ENCODE peak calls at places on chromosome 18, in six cellular contexts. A is SK-N-SH, S is GM12878, N is tibial nerve, Y is ovary, T is A549. V is an unnamed sample.

GRCh38 chr18:79630266-79631095 is 49.1 kb upstream of the CTDP1 start:
- DNase-seq in A (no peak), S (no peak), Y (peak; percentile 8), T (no peak), N (no peak), V (peak; percentile 10)

GRCh38 chr18:22223263-22223960 is 54.0 kb downstream of the GATA6 start:
- DNase-seq in A (no peak), S (no peak), T (peak; percentile 71), Y (peak; percentile 42), N (peak; percentile 42), V (peak; percentile 80)

GRCh38 chr18:36636237-36636792 is 192.5 kb downstream of the TPGS2 start:
- DNase-seq in S (peak; percentile 50), N (no peak), Y (no peak), A (peak; percentile 42), T (no peak), V (no peak)

GRCh38 chr18:62584241-62585120 is 61.7 kb downstream of the ZCCHC2 start:
- DNase-seq in N (peak; percentile 94), T (peak; percentile 80), Y (peak; percentile 88), S (peak; percentile 61), A (peak; percentile 88), V (peak; percentile 83)

GRCh38 chr18:26417190-26417589 is 131.2 kb downstream of the KCTD1 start:
- DNase-seq in T (no peak), Y (no peak), A (no peak), S (no peak), N (no peak), V (no peak)

GRCh38 chr18:23307567-23308295 is 145.4 kb upstream of the RIOK3 start:
- DNase-seq in S (peak; percentile 39), N (no peak), Y (no peak), T (no peak), A (no peak), V (no peak)

GRCh38 chr18:35386600-35387366 is 9.6 kb upstream of the ZNF396 start:
- DNase-seq in Y (no peak), S (no peak), T (peak; percentile 59), N (peak; percentile 65), A (peak; percentile 68), V (peak; percentile 72)

GRCh38 chr18:63284861-63285260 is 34.7 kb downstream of the BCL2 start:
- DNase-seq in S (no peak), A (no peak), N (no peak), T (no peak), Y (no peak), V (no peak)

GRCh38 chr18:274313-274712 is 6.5 kb upstream of the THOC1 start:
- DNase-seq in Y (no peak), T (no peak), A (no peak), N (no peak), S (no peak), V (no peak)

GRCh38 chr18:63309422-63309821 is 10.1 kb downstream of the BCL2 start:
- DNase-seq in A (no peak), S (no peak), T (no peak), Y (no peak), N (no peak), V (no peak)

GRCh38 chr18:62357079-62357719 is 32.1 kb downstream of the TNFRSF11A start:
- DNase-seq in A (no peak), S (no peak), Y (no peak), N (no peak), T (no peak), V (no peak)

GRCh38 chr18:68033466-68033865 is 516.9 kb upstream of the DSEL start:
- DNase-seq in A (no peak), S (no peak), Y (no peak), N (no peak), T (no peak), V (no peak)

GRCh38 chr18:76620326-76620813 is 125.3 kb upstream of the ZNF516 start:
- DNase-seq in Y (peak; percentile 82), N (peak; percentile 76), S (peak; percentile 9), T (no peak), A (no peak), V (peak; percentile 63)

GRCh38 chr18:9734189-9734588 is 26.1 kb downstream of the RAB31 start:
- DNase-seq in Y (no peak), N (no peak), T (no peak), S (no peak), A (no peak), V (no peak)

GRCh38 chr18:61893304-61893970 is 630 bp upstream of the RNF152 start:
- DNase-seq in Y (peak; percentile 73), A (peak; percentile 94), N (no peak), T (peak; percentile 13), S (no peak), V (peak; percentile 52)

GRCh38 chr18:71442830-71443229 is 1101.3 kb downstream of the CBLN2 start:
- DNase-seq in A (no peak), Y (no peak), S (no peak), N (no peak), T (no peak), V (no peak)

GRCh38 chr18:3985664-3986063 is 469.4 kb downstream of the DLGAP1 start:
- DNase-seq in A (no peak), T (no peak), S (no peak), N (no peak), Y (no peak), V (no peak)

GRCh38 chr18:5464241-5464640 is 79.6 kb downstream of the EPB41L3 start:
- DNase-seq in T (no peak), A (no peak), Y (no peak), S (no peak), N (no peak), V (no peak)

GRCh38 chr18:38923136-38923535 is 1357.5 kb upstream of the CELF4 start:
- DNase-seq in A (no peak), N (no peak), Y (no peak), T (no peak), S (no peak), V (no peak)

GRCh38 chr18:39198376-39198775 is 1632.8 kb upstream of the CELF4 start:
- DNase-seq in T (no peak), A (no peak), Y (no peak), N (no peak), S (no peak), V (no peak)

GRCh38 chr18:9173770-9174233 is 37.2 kb downstream of the ANKRD12 start:
- DNase-seq in N (no peak), Y (no peak), A (no peak), S (no peak), T (no peak), V (no peak)

GRCh38 chr18:47163241-47163640 is 12.9 kb downstream of the IER3IP1 start:
- DNase-seq in S (no peak), T (no peak), A (no peak), Y (no peak), N (no peak), V (no peak)

GRCh38 chr18:3525870-3526420 is 76.0 kb downstream of the TGIF1 start:
- DNase-seq in N (no peak), Y (no peak), T (no peak), S (peak; percentile 65), A (no peak), V (no peak)

GRCh38 chr18:5546660-5547059 is 2.9 kb upstream of the EPB41L3 start:
- DNase-seq in N (peak; percentile 51), Y (no peak), S (no peak), A (peak; percentile 33), T (no peak), V (no peak)

DNA sequence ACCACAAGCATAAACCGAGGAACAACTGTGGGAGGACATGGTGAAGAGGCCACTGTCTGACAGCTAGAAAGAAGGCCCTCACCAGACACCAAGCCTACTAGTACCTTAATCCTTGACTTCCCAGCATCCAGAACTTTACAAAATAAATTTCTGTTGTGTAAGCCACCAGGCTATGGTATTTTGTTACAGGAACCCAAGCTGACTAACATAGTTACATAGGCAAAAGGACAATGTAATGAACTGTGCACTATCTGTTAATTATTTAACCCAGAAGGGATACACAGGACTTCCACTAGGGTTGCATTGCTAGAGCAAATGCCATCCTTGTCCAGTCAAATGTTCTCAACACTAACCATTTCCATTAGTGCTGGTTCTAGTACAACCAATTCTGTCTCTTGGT is 47.7 kb upstream of the DOK6 start:
- DNase-seq in Y (no peak), A (no peak), S (no peak), T (no peak), N (no peak), V (no peak)
- TF ChIP-seq EP300 in Y (no peak), A (no peak), S (no peak), T (no peak), N (no peak), V (no peak)

GRCh38 chr18:59357928-59358327 is 1.1 kb downstream of the LMAN1 start:
- DNase-seq in N (no peak), Y (no peak), A (peak; percentile 8), T (no peak), S (no peak), V (no peak)

GRCh38 chr18:59353079-59353680 is 5.9 kb downstream of the LMAN1 start:
- DNase-seq in S (no peak), Y (no peak), A (peak; percentile 5), N (no peak), T (no peak), V (no peak)

GRCh38 chr18:59359576-59359952 is 499 bp upstream of the LMAN1 start:
- DNase-seq in T (no peak), A (no peak), N (no peak), S (no peak), Y (no peak), V (no peak)

GRCh38 chr18:59354731-59355130 is 4.3 kb downstream of the LMAN1 start:
- DNase-seq in Y (no peak), T (no peak), A (no peak), N (no peak), S (no peak), V (no peak)

DNA sequence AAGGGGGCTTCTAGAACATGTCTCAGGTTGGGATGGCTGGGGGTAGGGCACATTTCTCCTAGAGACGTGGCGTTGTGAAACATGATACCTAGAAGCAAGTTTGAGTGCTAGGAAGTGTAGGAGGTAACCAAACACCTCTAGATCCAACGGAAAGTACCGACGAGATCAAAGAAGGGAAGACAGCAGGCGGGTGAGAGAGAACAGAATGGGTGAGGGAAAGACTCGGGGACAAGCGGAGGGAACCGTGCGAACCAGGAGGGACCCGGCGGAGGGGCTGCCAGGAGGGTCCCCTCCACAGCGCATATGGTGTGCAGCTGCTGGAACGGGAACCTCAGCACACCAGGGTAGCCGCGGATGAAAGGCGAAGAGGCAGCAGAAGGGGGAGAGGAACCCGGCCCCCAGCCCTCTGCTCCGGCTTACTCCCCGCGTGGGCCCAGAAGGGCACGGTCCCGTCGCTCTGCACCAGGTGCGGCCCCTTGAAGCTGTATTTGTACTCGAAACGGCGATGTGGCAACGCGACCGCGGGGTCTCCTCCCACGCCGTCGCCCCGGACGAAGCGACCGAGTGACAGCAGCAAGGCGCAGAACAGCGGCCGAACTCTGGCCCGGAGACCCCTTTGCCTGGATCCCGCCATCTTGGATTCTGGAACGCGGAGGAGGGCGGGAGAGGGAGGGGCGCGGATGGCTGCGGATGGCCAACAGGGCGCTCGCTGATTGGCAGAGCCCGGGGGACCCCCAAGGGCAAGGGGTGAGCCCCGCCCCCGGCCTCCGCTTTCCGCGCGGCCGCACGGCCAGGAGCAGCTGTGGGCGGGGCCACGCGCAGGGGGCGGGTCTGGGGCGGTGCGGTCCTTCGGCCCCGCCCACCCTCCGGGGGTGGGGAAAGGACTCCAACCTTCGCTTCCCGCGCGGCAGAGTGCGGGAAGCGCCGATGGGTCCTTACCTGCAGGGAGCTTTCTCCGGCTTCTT is at the start of gene LMAN1:
- DNase-seq in A (peak; percentile 98), N (peak; percentile 90), T (peak; percentile 81), Y (peak; percentile 98), S (peak; percentile 51), V (peak; percentile 95)
- TF ChIP-seq EP300 in A (no peak), N (peak; percentile 73), T (no peak), Y (no peak), S (no peak), V (no peak)

GRCh38 chr18:58231930-58232329 is 187.9 kb downstream of the NEDD4L start:
- DNase-seq in A (no peak), Y (no peak), N (no peak), S (no peak), T (peak; percentile 19), V (peak; percentile 46)
- TF ChIP-seq EP300 in A (no peak), Y (no peak), N (no peak), S (no peak), T (no peak), V (no peak)

GRCh38 chr18:49609416-49610284 is 47.8 kb downstream of the LIPG start:
- DNase-seq in S (no peak), T (no peak), A (no peak), Y (no peak), N (no peak), V (no peak)
- TF ChIP-seq EP300 in S (no peak), T (no peak), A (no peak), Y (no peak), N (no peak), V (no peak)

V was measured in stomach.